ENCODE peak calls at places on chromosomes 2 and 18, in eight cellular contexts. Y is astrocyte; X is CD8-positive, alpha-beta T cell; G is left ventricle myocardium inferior; N is GM23248; W is psoas muscle; K is uterus; Z is NT2/D1. D is an unnamed sample.

GRCh38 chr2:189599245-189599644 is 18.7 kb upstream of the SLC40A1 start:
- DNase-seq in Y (peak; percentile 69), X (no peak), G (no peak), N (no peak), W (no peak), K (no peak), Z (no peak), D (no peak)

GRCh38 chr2:71155846-71156245 is 25.4 kb downstream of the MPHOSPH10 start:
- DNase-seq in Y (no peak), X (no peak), G (no peak), N (no peak), W (no peak), K (no peak), Z (no peak), D (no peak)

GRCh38 chr18:32300914-32301313 is 111.1 kb downstream of the MEP1B start:
- DNase-seq in Y (no peak), X (no peak), G (no peak), N (peak; percentile 81), W (no peak), K (no peak), Z (no peak), D (no peak)

GRCh38 chr18:47215554-47216138 is 35.8 kb downstream of the SKOR2 start:
- DNase-seq in Y (peak; percentile 41), X (no peak), G (no peak), N (peak; percentile 72), W (no peak), K (no peak), Z (peak; percentile 51), D (peak; percentile 35)

GRCh38 chr2:233434666-233435375 is 80.5 kb downstream of the DGKD start:
- DNase-seq in Y (no peak), X (no peak), G (no peak), N (no peak), W (no peak), K (no peak), Z (no peak), D (no peak)

GRCh38 chr2:163121483-163121882 is 282.9 kb upstream of the KCNH7 start:
- DNase-seq in Y (no peak), X (no peak), G (no peak), N (no peak), W (no peak), K (no peak), Z (no peak), D (no peak)

GRCh38 chr2:43008388-43008787 is 216.0 kb upstream of the HAAO start:
- DNase-seq in Y (no peak), X (no peak), G (no peak), N (no peak), W (no peak), K (peak; percentile 13), Z (no peak), D (no peak)

GRCh38 chr2:26268184-26268583 is 23.4 kb downstream of the HADHB start:
- DNase-seq in Y (peak; percentile 67), X (no peak), G (no peak), N (peak; percentile 48), W (no peak), K (no peak), Z (no peak), D (no peak)

GRCh38 chr2:57862153-57862552 is 184.5 kb upstream of the VRK2 start:
- DNase-seq in Y (no peak), X (no peak), G (no peak), N (no peak), W (no peak), K (no peak), Z (no peak), D (no peak)

GRCh38 chr2:55862673-55863390 is 60.8 kb downstream of the EFEMP1 start:
- DNase-seq in Y (peak; percentile 100), X (no peak), G (no peak), N (peak; percentile 99), W (no peak), K (peak; percentile 85), Z (no peak), D (no peak)

GRCh38 chr2:37456479-37456878 is 112.0 kb downstream of the QPCT start:
- DNase-seq in Y (no peak), X (peak; percentile 19), G (no peak), N (peak; percentile 15), W (peak; percentile 42), K (no peak), Z (no peak), D (no peak)

GRCh38 chr2:42933824-42934254 is 141.5 kb upstream of the HAAO start:
- DNase-seq in Y (no peak), X (no peak), G (no peak), N (no peak), W (no peak), K (no peak), Z (no peak), D (no peak)

GRCh38 chr18:22930089-22930713 is 2.9 kb upstream of the RBBP8 start:
- DNase-seq in Y (peak; percentile 38), X (peak; percentile 63), G (peak; percentile 58), N (peak; percentile 83), W (peak; percentile 72), K (peak; percentile 77), Z (peak; percentile 44), D (peak; percentile 67)

GRCh38 chr2:224111576-224111975 is 72.5 kb upstream of the SERPINE2 start:
- DNase-seq in Y (no peak), X (no peak), G (no peak), N (peak; percentile 80), W (no peak), K (no peak), Z (no peak), D (no peak)

GRCh38 chr2:43174368-43175186 is 51.8 kb downstream of the ZFP36L2 start:
- DNase-seq in Y (no peak), X (peak; percentile 58), G (no peak), N (no peak), W (peak; percentile 64), K (no peak), Z (no peak), D (no peak)

GRCh38 chr2:20613342-20613916 is 37.5 kb downstream of the HS1BP3 start:
- DNase-seq in Y (no peak), X (no peak), G (peak; percentile 12), N (no peak), W (peak; percentile 42), K (peak; percentile 17), Z (no peak), D (no peak)

GRCh38 chr18:37451239-37451825 is 114.3 kb downstream of the CELF4 start:
- DNase-seq in Y (no peak), X (no peak), G (no peak), N (no peak), W (no peak), K (no peak), Z (no peak), D (no peak)

GRCh38 chr2:116724550-116724949 is 1089.9 kb upstream of the DDX18 start:
- DNase-seq in Y (peak; percentile 4), X (no peak), G (no peak), N (no peak), W (no peak), K (no peak), Z (no peak), D (no peak)

GRCh38 chr2:241020201-241020600 is 21.8 kb downstream of the SNED1 start:
- DNase-seq in Y (no peak), X (no peak), G (no peak), N (no peak), W (no peak), K (no peak), Z (no peak), D (no peak)

GRCh38 chr2:133581027-133581760 is 12.9 kb upstream of the NCKAP5 start:
- DNase-seq in Y (peak; percentile 54), X (no peak), G (no peak), N (peak; percentile 18), W (no peak), K (no peak), Z (no peak), D (no peak)

GRCh38 chr18:79487198-79488165 is 91.8 kb downstream of the NFATC1 start:
- DNase-seq in Y (no peak), X (no peak), G (peak; percentile 11), N (no peak), W (peak; percentile 50), K (no peak), Z (no peak), D (no peak)

GRCh38 chr2:236682651-236683422 is 113.2 kb downstream of the ACKR3 start:
- DNase-seq in Y (no peak), X (no peak), G (peak; percentile 42), N (peak; percentile 32), W (no peak), K (no peak), Z (no peak), D (no peak)
- H3K9me3 ChIP-seq in Y (no peaks in the 10 kb centered on the region), X (no peaks in the 10 kb centered on the region), G (no peaks in the 10 kb centered on the region), N (no peaks in the 10 kb centered on the region), W (no peaks in the 10 kb centered on the region), K (no peaks in the 10 kb centered on the region), Z (no peaks in the 10 kb centered on the region), D (no peaks in the 10 kb centered on the region)

DNA sequence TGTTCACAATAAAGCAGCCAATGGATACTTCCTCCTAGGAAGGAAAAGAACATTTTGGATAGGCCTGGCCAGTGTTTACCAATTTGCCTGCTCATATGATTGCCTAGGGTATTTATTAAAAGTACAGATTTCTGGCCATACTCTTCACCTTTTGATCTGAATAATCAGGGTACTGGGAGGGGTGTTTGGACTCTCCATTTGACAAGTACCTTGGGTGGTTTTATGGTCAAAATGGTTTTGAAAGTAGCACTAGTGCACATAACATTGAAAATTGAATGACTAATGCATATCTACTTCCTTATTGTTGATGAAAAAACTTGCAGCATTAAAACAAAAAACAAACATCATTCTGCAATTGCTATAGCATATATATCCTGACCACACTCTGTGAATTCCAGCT is 333.3 kb upstream of the CDH2 start:
- DNase-seq in Y (no peak), X (no peak), G (no peak), N (no peak), W (no peak), K (no peak), Z (no peak), D (no peak)
- H3K9me3 ChIP-seq in Y (no peaks in the 10 kb centered on the region), X (no peaks in the 10 kb centered on the region), G (no peaks in the 10 kb centered on the region), N (no peaks in the 10 kb centered on the region), W (no peaks in the 10 kb centered on the region), K (no peaks in the 10 kb centered on the region), Z (no peaks in the 10 kb centered on the region), D (no peaks in the 10 kb centered on the region)

GRCh38 chr18:35267161-35267651 is 22.8 kb downstream of the ZSCAN30 start:
- DNase-seq in Y (peak; percentile 56), X (peak; percentile 59), G (peak; percentile 85), N (peak; percentile 54), W (peak; percentile 89), K (peak; percentile 78), Z (peak; percentile 56), D (no peak)

GRCh38 chr18:35267809-35268208 is 22.2 kb downstream of the ZSCAN30 start:
- DNase-seq in Y (no peak), X (no peak), G (peak; percentile 33), N (no peak), W (peak; percentile 67), K (no peak), Z (no peak), D (no peak)

GRCh38 chr18:35271656-35272055 is 18.4 kb downstream of the ZSCAN30 start:
- DNase-seq in Y (no peak), X (no peak), G (no peak), N (no peak), W (no peak), K (no peak), Z (no peak), D (no peak)

GRCh38 chr18:35264409-35264808 is 23.6 kb downstream of the ZNF397 start:
- DNase-seq in Y (no peak), X (no peak), G (no peak), N (no peak), W (no peak), K (no peak), Z (no peak), D (no peak)

GRCh38 chr18:35268811-35269210 is 21.2 kb downstream of the ZSCAN30 start:
- DNase-seq in Y (no peak), X (no peak), G (no peak), N (no peak), W (no peak), K (no peak), Z (no peak), D (no peak)
- H3K9me3 ChIP-seq in Y (peaks cover 3% of the 10 kb centered on the region), X (no peaks in the 10 kb centered on the region), G (peaks cover 8% of the 10 kb centered on the region), N (no peaks in the 10 kb centered on the region), W (peaks cover 5% of the 10 kb centered on the region), K (no peaks in the 10 kb centered on the region), Z (peaks cover 4% of the 10 kb centered on the region), D (no peaks in the 10 kb centered on the region)

GRCh38 chr2:121699421-121700328 is 37.0 kb downstream of the NIFK start:
- DNase-seq in Y (peak; percentile 76), X (peak; percentile 77), G (peak; percentile 22), N (peak; percentile 95), W (peak; percentile 84), K (no peak), Z (no peak), D (no peak)
- H3K9me3 ChIP-seq in Y (no peaks in the 10 kb centered on the region), X (no peaks in the 10 kb centered on the region), G (no peaks in the 10 kb centered on the region), N (no peaks in the 10 kb centered on the region), W (no peaks in the 10 kb centered on the region), K (no peaks in the 10 kb centered on the region), Z (no peaks in the 10 kb centered on the region), D (no peaks in the 10 kb centered on the region)

D was measured in iPS DF 6.9.